ENCODE peak calls at places on chromosomes 7 and 10, in eight cellular contexts. F is neural progenitor cell; M is activated CD4-positive, alpha-beta T cell treated with anti-CD3 and anti-CD28 coated beads, Interleukin-2, amount 10 ng/mL, durations not matched to agents 7 days and 5 days; H is NCI-H82; T is psoas muscle; V is EL; I is tibial nerve; L is NCI-H1105 treated with DMSO at 0.1 percent for 48 hours. J is an unnamed sample.

GRCh38 chr10:100744136-100744979 is 1.0 kb upstream of the PAX2 start:
- DNase-seq in F (peak), M (no peak), H (peak), T (no peak), V (no peak), I (no peak), L (peak), J (peak)

GRCh38 chr7:155796381-155797261 is 15.6 kb downstream of the SHH start:
- DNase-seq in F (peak), M (peak), H (peak), T (peak), V (no peak), I (peak), L (peak), J (peak)

GRCh38 chr7:79063019-79063698 is 390.3 kb downstream of the MAGI2 start:
- DNase-seq in F (no peak), M (no peak), H (no peak), T (no peak), V (no peak), I (no peak), L (no peak), J (no peak)

GRCh38 chr7:778271-778967 is 51.3 kb upstream of the PRKAR1B start:
- DNase-seq in F (no peak), M (no peak), H (no peak), T (no peak), V (no peak), I (no peak), L (no peak), J (no peak)

GRCh38 chr10:28359334-28359733 is 56.5 kb upstream of the MPP7 start:
- DNase-seq in F (no peak), M (no peak), H (no peak), T (no peak), V (no peak), I (no peak), L (no peak), J (no peak)

GRCh38 chr10:29174389-29174788 is 114.5 kb upstream of the LYZL1 start:
- DNase-seq in F (no peak), M (no peak), H (no peak), T (no peak), V (no peak), I (no peak), L (no peak), J (no peak)

GRCh38 chr7:114979388-114979787 is 57.5 kb downstream of the MDFIC start:
- DNase-seq in F (no peak), M (no peak), H (no peak), T (peak), V (no peak), I (no peak), L (no peak), J (no peak)

GRCh38 chr10:42576338-42576737 is 62.0 kb downstream of the ZNF33B start:
- DNase-seq in F (no peak), M (no peak), H (no peak), T (no peak), V (no peak), I (no peak), L (no peak), J (no peak)

GRCh38 chr10:9010093-9010492 is 955.6 kb downstream of the GATA3 start:
- DNase-seq in F (no peak), M (peak), H (no peak), T (no peak), V (no peak), I (no peak), L (no peak), J (no peak)

GRCh38 chr10:96690755-96691730 is 29.3 kb downstream of the PIK3AP1 start:
- DNase-seq in F (no peak), M (no peak), H (no peak), T (no peak), V (peak), I (no peak), L (no peak), J (no peak)

GRCh38 chr7:54757711-54758110 is 1.3 kb downstream of the SEC61G start:
- DNase-seq in F (no peak), M (no peak), H (no peak), T (no peak), V (no peak), I (no peak), L (no peak), J (no peak)

GRCh38 chr7:127793582-127793981 is 141.6 kb downstream of the SND1 start:
- DNase-seq in F (no peak), M (no peak), H (no peak), T (no peak), V (no peak), I (no peak), L (no peak), J (no peak)

J was measured in nephron progenitor cell.